ENCODE peak calls at places on chromosomes 13 and 19, in ten cellular contexts. One of them, this sample, is unnamed.

GRCh38 chr13:42977219-42977659 is 14.8 kb downstream of the EPSTI1 start:
- DNase-seq in transverse colon: no peak
- DNase-seq in AG04450: no peak
- DNase-seq in thoracic aorta: no peak
- DNase-seq in cardiac muscle cell: no peak
- DNase-seq in fibroblast of the aortic adventitia: no peak
- DNase-seq in Panc1: no peak
- DNase-seq in stomach: no peak
- DNase-seq in brain microvascular endothelial cell: no peak
- DNase-seq in sigmoid colon: no peak
- DNase-seq in this sample: no peak

GRCh38 chr13:62537593-62537992 is 1121.9 kb upstream of the PCDH20 start:
- DNase-seq in transverse colon: no peak
- DNase-seq in AG04450: no peak
- DNase-seq in brain microvascular endothelial cell: no peak
- DNase-seq in cardiac muscle cell: no peak
- DNase-seq in Panc1: no peak
- DNase-seq in stomach: no peak
- DNase-seq in fibroblast of the aortic adventitia: no peak
- DNase-seq in sigmoid colon: no peak
- DNase-seq in thoracic aorta: no peak
- DNase-seq in this sample: no peak

GRCh38 chr19:16676101-16676798 is 15.3 kb downstream of the TMEM38A start:
- DNase-seq in transverse colon: no peak
- DNase-seq in Panc1: no peak
- DNase-seq in sigmoid colon: no peak
- DNase-seq in brain microvascular endothelial cell: no peak
- DNase-seq in stomach: peak
- DNase-seq in thoracic aorta: no peak
- DNase-seq in cardiac muscle cell: no peak
- DNase-seq in fibroblast of the aortic adventitia: no peak
- DNase-seq in AG04450: no peak
- DNase-seq in this sample: peak

GRCh38 chr13:108026671-108027410 is 188.5 kb downstream of the LIG4 start:
- DNase-seq in sigmoid colon: no peak
- DNase-seq in stomach: no peak
- DNase-seq in fibroblast of the aortic adventitia: no peak
- DNase-seq in AG04450: no peak
- DNase-seq in cardiac muscle cell: no peak
- DNase-seq in brain microvascular endothelial cell: no peak
- DNase-seq in Panc1: no peak
- DNase-seq in transverse colon: no peak
- DNase-seq in thoracic aorta: no peak
- DNase-seq in this sample: no peak

GRCh38 chr19:42023121-42023942 is 29.3 kb upstream of the ATP1A3 start:
- DNase-seq in sigmoid colon: no peak
- DNase-seq in fibroblast of the aortic adventitia: no peak
- DNase-seq in cardiac muscle cell: peak
- DNase-seq in stomach: no peak
- DNase-seq in brain microvascular endothelial cell: peak
- DNase-seq in AG04450: no peak
- DNase-seq in transverse colon: peak
- DNase-seq in thoracic aorta: no peak
- DNase-seq in Panc1: no peak
- DNase-seq in this sample: peak

GRCh38 chr19:5891938-5892771 is 11.4 kb downstream of the NDUFA11 start:
- DNase-seq in cardiac muscle cell: peak
- DNase-seq in fibroblast of the aortic adventitia: peak
- DNase-seq in thoracic aorta: no peak
- DNase-seq in brain microvascular endothelial cell: peak
- DNase-seq in transverse colon: peak
- DNase-seq in sigmoid colon: no peak
- DNase-seq in stomach: peak
- DNase-seq in Panc1: no peak
- DNase-seq in AG04450: no peak
- DNase-seq in this sample: no peak

GRCh38 chr13:106418556-106418955 is 116.9 kb downstream of the EFNB2 start:
- DNase-seq in Panc1: no peak
- DNase-seq in brain microvascular endothelial cell: peak
- DNase-seq in cardiac muscle cell: no peak
- DNase-seq in fibroblast of the aortic adventitia: peak
- DNase-seq in thoracic aorta: no peak
- DNase-seq in sigmoid colon: no peak
- DNase-seq in AG04450: peak
- DNase-seq in transverse colon: no peak
- DNase-seq in stomach: no peak
- DNase-seq in this sample: peak

GRCh38 chr19:1989513-1990229 is 25.8 kb downstream of the BTBD2 start:
- DNase-seq in AG04450: no peak
- DNase-seq in sigmoid colon: no peak
- DNase-seq in fibroblast of the aortic adventitia: no peak
- DNase-seq in transverse colon: no peak
- DNase-seq in thoracic aorta: no peak
- DNase-seq in stomach: no peak
- DNase-seq in brain microvascular endothelial cell: no peak
- DNase-seq in Panc1: no peak
- DNase-seq in cardiac muscle cell: no peak
- DNase-seq in this sample: no peak

GRCh38 chr13:40460116-40460515 is 206.3 kb downstream of the FOXO1 start:
- DNase-seq in sigmoid colon: no peak
- DNase-seq in stomach: no peak
- DNase-seq in AG04450: no peak
- DNase-seq in thoracic aorta: no peak
- DNase-seq in Panc1: no peak
- DNase-seq in transverse colon: no peak
- DNase-seq in brain microvascular endothelial cell: peak
- DNase-seq in fibroblast of the aortic adventitia: peak
- DNase-seq in cardiac muscle cell: no peak
- DNase-seq in this sample: no peak

GRCh38 chr19:40596608-40597328 is 4.4 kb upstream of the LTBP4 start:
- DNase-seq in AG04450: no peak
- DNase-seq in sigmoid colon: peak
- DNase-seq in fibroblast of the aortic adventitia: peak
- DNase-seq in Panc1: no peak
- DNase-seq in cardiac muscle cell: peak
- DNase-seq in thoracic aorta: no peak
- DNase-seq in transverse colon: peak
- DNase-seq in brain microvascular endothelial cell: no peak
- DNase-seq in stomach: peak
- DNase-seq in this sample: no peak

GRCh38 chr19:8575467-8575997 is 1.7 kb downstream of the MYO1F start:
- DNase-seq in stomach: no peak
- DNase-seq in transverse colon: peak
- DNase-seq in thoracic aorta: no peak
- DNase-seq in AG04450: no peak
- DNase-seq in Panc1: no peak
- DNase-seq in cardiac muscle cell: peak
- DNase-seq in brain microvascular endothelial cell: peak
- DNase-seq in sigmoid colon: no peak
- DNase-seq in fibroblast of the aortic adventitia: peak
- DNase-seq in this sample: peak

GRCh38 chr13:110548891-110549794 is 12.4 kb downstream of the RAB20 start:
- DNase-seq in AG04450: no peak
- DNase-seq in Panc1: no peak
- DNase-seq in sigmoid colon: no peak
- DNase-seq in brain microvascular endothelial cell: no peak
- DNase-seq in fibroblast of the aortic adventitia: no peak
- DNase-seq in thoracic aorta: no peak
- DNase-seq in stomach: no peak
- DNase-seq in transverse colon: no peak
- DNase-seq in cardiac muscle cell: no peak
- DNase-seq in this sample: no peak

GRCh38 chr19:58566989-58567388 is 6.1 kb downstream of the MZF1 start:
- DNase-seq in brain microvascular endothelial cell: no peak
- DNase-seq in Panc1: no peak
- DNase-seq in transverse colon: peak
- DNase-seq in thoracic aorta: no peak
- DNase-seq in sigmoid colon: no peak
- DNase-seq in fibroblast of the aortic adventitia: no peak
- DNase-seq in cardiac muscle cell: no peak
- DNase-seq in AG04450: no peak
- DNase-seq in stomach: no peak
- DNase-seq in this sample: no peak

GRCh38 chr13:36275190-36276002 is 22.2 kb downstream of the CCDC169 start:
- DNase-seq in stomach: no peak
- DNase-seq in cardiac muscle cell: peak
- DNase-seq in sigmoid colon: no peak
- DNase-seq in AG04450: peak
- DNase-seq in thoracic aorta: no peak
- DNase-seq in Panc1: no peak
- DNase-seq in brain microvascular endothelial cell: peak
- DNase-seq in transverse colon: no peak
- DNase-seq in fibroblast of the aortic adventitia: peak
- DNase-seq in this sample: peak

GRCh38 chr19:35868172-35868822 is at the start of gene APLP1:
- DNase-seq in sigmoid colon: peak
- DNase-seq in thoracic aorta: no peak
- DNase-seq in AG04450: no peak
- DNase-seq in transverse colon: peak
- DNase-seq in stomach: peak
- DNase-seq in fibroblast of the aortic adventitia: peak
- DNase-seq in cardiac muscle cell: peak
- DNase-seq in Panc1: no peak
- DNase-seq in brain microvascular endothelial cell: peak
- DNase-seq in this sample: no peak

GRCh38 chr13:111658150-111659100 is 338.0 kb downstream of the TEX29 start:
- DNase-seq in Panc1: no peak
- DNase-seq in stomach: no peak
- DNase-seq in cardiac muscle cell: no peak
- DNase-seq in fibroblast of the aortic adventitia: no peak
- DNase-seq in AG04450: no peak
- DNase-seq in sigmoid colon: no peak
- DNase-seq in transverse colon: no peak
- DNase-seq in brain microvascular endothelial cell: no peak
- DNase-seq in thoracic aorta: no peak
- DNase-seq in this sample: no peak

GRCh38 chr13:48151766-48152165 is 56.9 kb upstream of the MED4 start:
- DNase-seq in transverse colon: no peak
- DNase-seq in Panc1: no peak
- DNase-seq in fibroblast of the aortic adventitia: no peak
- DNase-seq in cardiac muscle cell: no peak
- DNase-seq in brain microvascular endothelial cell: no peak
- DNase-seq in sigmoid colon: no peak
- DNase-seq in AG04450: no peak
- DNase-seq in stomach: no peak
- DNase-seq in thoracic aorta: no peak
- DNase-seq in this sample: no peak

GRCh38 chr13:50945669-50946068 is 36.1 kb downstream of the RNASEH2B start:
- DNase-seq in cardiac muscle cell: no peak
- DNase-seq in stomach: no peak
- DNase-seq in sigmoid colon: no peak
- DNase-seq in brain microvascular endothelial cell: no peak
- DNase-seq in thoracic aorta: no peak
- DNase-seq in AG04450: no peak
- DNase-seq in Panc1: no peak
- DNase-seq in transverse colon: no peak
- DNase-seq in fibroblast of the aortic adventitia: no peak
- DNase-seq in this sample: no peak

GRCh38 chr19:19106061-19106551 is 32.2 kb downstream of the TMEM161A start:
- DNase-seq in stomach: no peak
- DNase-seq in sigmoid colon: no peak
- DNase-seq in transverse colon: no peak
- DNase-seq in cardiac muscle cell: peak
- DNase-seq in Panc1: no peak
- DNase-seq in thoracic aorta: no peak
- DNase-seq in fibroblast of the aortic adventitia: no peak
- DNase-seq in AG04450: no peak
- DNase-seq in brain microvascular endothelial cell: no peak
- DNase-seq in this sample: no peak
- H3K4me3 ChIP-seq in stomach: peak
- H3K4me3 ChIP-seq in sigmoid colon: peak
- H3K4me3 ChIP-seq in transverse colon: no peak
- H3K4me3 ChIP-seq in cardiac muscle cell: peak
- H3K4me3 ChIP-seq in Panc1: no peak
- H3K4me3 ChIP-seq in thoracic aorta: peak
- H3K4me3 ChIP-seq in fibroblast of the aortic adventitia: no peak
- H3K4me3 ChIP-seq in AG04450: peak
- H3K4me3 ChIP-seq in brain microvascular endothelial cell: peak
- H3K4me3 ChIP-seq in this sample: peak

GRCh38 chr19:806815-807421 is 9.7 kb downstream of the PTBP1 start:
- DNase-seq in cardiac muscle cell: no peak
- DNase-seq in Panc1: no peak
- DNase-seq in brain microvascular endothelial cell: no peak
- DNase-seq in AG04450: no peak
- DNase-seq in thoracic aorta: no peak
- DNase-seq in sigmoid colon: no peak
- DNase-seq in transverse colon: no peak
- DNase-seq in fibroblast of the aortic adventitia: no peak
- DNase-seq in stomach: no peak
- DNase-seq in this sample: no peak
- TF ChIP-seq CTCF in cardiac muscle cell: no peak
- TF ChIP-seq CTCF in Panc1: no peak
- TF ChIP-seq CTCF in brain microvascular endothelial cell: no peak
- TF ChIP-seq CTCF in AG04450: no peak
- TF ChIP-seq CTCF in thoracic aorta: no peak
- TF ChIP-seq CTCF in sigmoid colon: no peak
- TF ChIP-seq CTCF in transverse colon: no peak
- TF ChIP-seq CTCF in fibroblast of the aortic adventitia: no peak
- TF ChIP-seq CTCF in stomach: no peak
- TF ChIP-seq CTCF in this sample: no peak

GRCh38 chr13:23852351-23852750 is 36.8 kb downstream of the MIPEP start:
- DNase-seq in cardiac muscle cell: no peak
- DNase-seq in AG04450: no peak
- DNase-seq in sigmoid colon: no peak
- DNase-seq in transverse colon: no peak
- DNase-seq in fibroblast of the aortic adventitia: no peak
- DNase-seq in Panc1: no peak
- DNase-seq in thoracic aorta: no peak
- DNase-seq in brain microvascular endothelial cell: no peak
- DNase-seq in stomach: no peak
- DNase-seq in this sample: no peak
- H3K4me3 ChIP-seq in cardiac muscle cell: no peak
- H3K4me3 ChIP-seq in AG04450: no peak
- H3K4me3 ChIP-seq in sigmoid colon: no peak
- H3K4me3 ChIP-seq in transverse colon: no peak
- H3K4me3 ChIP-seq in fibroblast of the aortic adventitia: no peak
- H3K4me3 ChIP-seq in Panc1: no peak
- H3K4me3 ChIP-seq in thoracic aorta: no peak
- H3K4me3 ChIP-seq in brain microvascular endothelial cell: no peak
- H3K4me3 ChIP-seq in stomach: no peak
- H3K4me3 ChIP-seq in this sample: no peak

DNA sequence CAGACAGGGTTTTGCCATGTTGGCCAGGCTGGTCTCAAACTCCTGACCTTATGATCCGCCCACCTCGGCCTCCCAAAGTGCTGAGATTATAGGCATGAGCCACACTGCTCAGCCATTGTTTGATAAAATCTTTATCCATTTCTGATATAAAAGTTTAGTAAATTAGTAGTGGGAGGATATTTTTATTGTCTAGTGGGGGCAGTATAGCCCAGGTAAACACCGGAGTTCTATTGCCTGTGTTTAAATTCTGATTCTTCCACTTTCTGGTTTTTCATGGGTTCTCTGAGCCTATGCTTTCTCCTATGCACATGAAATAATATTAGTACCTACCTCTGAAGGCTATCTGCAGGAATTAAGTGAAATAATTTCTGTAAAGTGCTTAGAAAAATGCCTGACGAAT is 20.1 kb upstream of the ARHGEF18 start:
- DNase-seq in AG04450: no peak
- DNase-seq in brain microvascular endothelial cell: no peak
- DNase-seq in fibroblast of the aortic adventitia: no peak
- DNase-seq in stomach: no peak
- DNase-seq in Panc1: no peak
- DNase-seq in cardiac muscle cell: no peak
- DNase-seq in sigmoid colon: peak
- DNase-seq in thoracic aorta: no peak
- DNase-seq in transverse colon: no peak
- DNase-seq in this sample: no peak
- TF ChIP-seq CTCF in AG04450: no peak
- TF ChIP-seq CTCF in brain microvascular endothelial cell: no peak
- TF ChIP-seq CTCF in fibroblast of the aortic adventitia: no peak
- TF ChIP-seq CTCF in stomach: no peak
- TF ChIP-seq CTCF in Panc1: no peak
- TF ChIP-seq CTCF in cardiac muscle cell: no peak
- TF ChIP-seq CTCF in sigmoid colon: no peak
- TF ChIP-seq CTCF in thoracic aorta: no peak
- TF ChIP-seq CTCF in transverse colon: no peak
- TF ChIP-seq CTCF in this sample: no peak

This sample was measured in bronchial epithelial cell.